ENCODE peak calls at places on chromosomes 2 and 18, in seven cellular contexts. One of them, this sample, is unnamed.

GRCh38 chr18:5197032-5197434 is at the start of gene AKAIN1:
- DNase-seq in heart left ventricle: peak; percentile 25
- DNase-seq in stomach: no peak
- DNase-seq in endothelial cell of umbilical vein: peak; percentile 31
- DNase-seq in tibial nerve: no peak
- DNase-seq in right lobe of liver: peak; percentile 39
- DNase-seq in uterus: no peak
- DNase-seq in this sample: no peak

GRCh38 chr2:238055841-238056240 is 5.0 kb upstream of the SCLY start:
- DNase-seq in right lobe of liver: no peak
- DNase-seq in stomach: no peak
- DNase-seq in endothelial cell of umbilical vein: no peak
- DNase-seq in heart left ventricle: no peak
- DNase-seq in uterus: no peak
- DNase-seq in tibial nerve: no peak
- DNase-seq in this sample: no peak

GRCh38 chr2:78992807-78993517 is 32.5 kb upstream of the REG3G start:
- DNase-seq in tibial nerve: no peak
- DNase-seq in endothelial cell of umbilical vein: no peak
- DNase-seq in uterus: no peak
- DNase-seq in stomach: peak; percentile 27
- DNase-seq in heart left ventricle: no peak
- DNase-seq in right lobe of liver: no peak
- DNase-seq in this sample: no peak

GRCh38 chr2:100522430-100522829 is 40.4 kb upstream of the PDCL3 start:
- DNase-seq in heart left ventricle: no peak
- DNase-seq in uterus: no peak
- DNase-seq in tibial nerve: no peak
- DNase-seq in right lobe of liver: no peak
- DNase-seq in stomach: no peak
- DNase-seq in endothelial cell of umbilical vein: no peak
- DNase-seq in this sample: no peak

GRCh38 chr2:211751853-211752252 is 786.7 kb downstream of the ERBB4 start:
- DNase-seq in endothelial cell of umbilical vein: peak; percentile 48
- DNase-seq in heart left ventricle: no peak
- DNase-seq in tibial nerve: no peak
- DNase-seq in uterus: no peak
- DNase-seq in stomach: no peak
- DNase-seq in right lobe of liver: no peak
- DNase-seq in this sample: no peak

GRCh38 chr2:8614646-8615045 is 67.2 kb upstream of the ID2 start:
- DNase-seq in right lobe of liver: no peak
- DNase-seq in uterus: no peak
- DNase-seq in tibial nerve: no peak
- DNase-seq in heart left ventricle: no peak
- DNase-seq in stomach: no peak
- DNase-seq in endothelial cell of umbilical vein: no peak
- DNase-seq in this sample: no peak

GRCh38 chr18:961644-962355 is 57.1 kb downstream of the ADCYAP1 start:
- DNase-seq in stomach: no peak
- DNase-seq in tibial nerve: no peak
- DNase-seq in endothelial cell of umbilical vein: peak; percentile 77
- DNase-seq in right lobe of liver: no peak
- DNase-seq in heart left ventricle: peak; percentile 16
- DNase-seq in uterus: peak; percentile 47
- DNase-seq in this sample: no peak

GRCh38 chr2:29810956-29811355 is 110.4 kb downstream of the ALK start:
- DNase-seq in heart left ventricle: no peak
- DNase-seq in stomach: no peak
- DNase-seq in uterus: no peak
- DNase-seq in right lobe of liver: no peak
- DNase-seq in endothelial cell of umbilical vein: no peak
- DNase-seq in tibial nerve: no peak
- DNase-seq in this sample: no peak

GRCh38 chr2:233476651-233477547 is 89.7 kb downstream of the USP40 start:
- DNase-seq in uterus: no peak
- DNase-seq in stomach: no peak
- DNase-seq in heart left ventricle: no peak
- DNase-seq in tibial nerve: no peak
- DNase-seq in endothelial cell of umbilical vein: no peak
- DNase-seq in right lobe of liver: no peak
- DNase-seq in this sample: no peak

GRCh38 chr2:216319771-216320170 is 52.5 kb downstream of the MARCHF4 start:
- DNase-seq in heart left ventricle: no peak
- DNase-seq in right lobe of liver: no peak
- DNase-seq in endothelial cell of umbilical vein: no peak
- DNase-seq in uterus: no peak
- DNase-seq in tibial nerve: no peak
- DNase-seq in stomach: no peak
- DNase-seq in this sample: no peak

GRCh38 chr2:70094171-70094977 is 7.1 kb downstream of the PCBP1 start:
- DNase-seq in tibial nerve: no peak
- DNase-seq in endothelial cell of umbilical vein: no peak
- DNase-seq in heart left ventricle: no peak
- DNase-seq in uterus: no peak
- DNase-seq in right lobe of liver: no peak
- DNase-seq in stomach: no peak
- DNase-seq in this sample: no peak

GRCh38 chr2:402206-402605 is 114.3 kb upstream of the ALKAL2 start:
- DNase-seq in stomach: no peak
- DNase-seq in uterus: no peak
- DNase-seq in tibial nerve: no peak
- DNase-seq in heart left ventricle: no peak
- DNase-seq in right lobe of liver: no peak
- DNase-seq in endothelial cell of umbilical vein: no peak
- DNase-seq in this sample: no peak

GRCh38 chr2:240428245-240428644 is 7.2 kb upstream of the GPC1 start:
- DNase-seq in right lobe of liver: no peak
- DNase-seq in heart left ventricle: no peak
- DNase-seq in tibial nerve: no peak
- DNase-seq in uterus: no peak
- DNase-seq in endothelial cell of umbilical vein: no peak
- DNase-seq in stomach: no peak
- DNase-seq in this sample: no peak

GRCh38 chr2:132774189-132774588 is 104.2 kb upstream of the LYPD1 start:
- DNase-seq in uterus: no peak
- DNase-seq in tibial nerve: no peak
- DNase-seq in right lobe of liver: no peak
- DNase-seq in heart left ventricle: no peak
- DNase-seq in stomach: no peak
- DNase-seq in endothelial cell of umbilical vein: no peak
- DNase-seq in this sample: no peak

GRCh38 chr2:222561817-222562424 is 94.0 kb downstream of the FARSB start:
- DNase-seq in endothelial cell of umbilical vein: peak; percentile 60
- DNase-seq in heart left ventricle: peak; percentile 29
- DNase-seq in uterus: peak; percentile 40
- DNase-seq in right lobe of liver: no peak
- DNase-seq in tibial nerve: no peak
- DNase-seq in stomach: peak; percentile 40
- DNase-seq in this sample: peak; percentile 10

GRCh38 chr18:43393174-43393573 is 115.9 kb upstream of the SYT4 start:
- DNase-seq in right lobe of liver: no peak
- DNase-seq in heart left ventricle: no peak
- DNase-seq in uterus: no peak
- DNase-seq in stomach: no peak
- DNase-seq in endothelial cell of umbilical vein: no peak
- DNase-seq in tibial nerve: no peak
- DNase-seq in this sample: no peak

GRCh38 chr2:53353372-53354111 is 414.1 kb upstream of the CHAC2 start:
- DNase-seq in uterus: no peak
- DNase-seq in endothelial cell of umbilical vein: no peak
- DNase-seq in right lobe of liver: no peak
- DNase-seq in stomach: no peak
- DNase-seq in heart left ventricle: no peak
- DNase-seq in tibial nerve: no peak
- DNase-seq in this sample: no peak

GRCh38 chr2:24454258-24454657 is 36.8 kb upstream of the NCOA1 start:
- DNase-seq in tibial nerve: no peak
- DNase-seq in stomach: no peak
- DNase-seq in right lobe of liver: no peak
- DNase-seq in uterus: no peak
- DNase-seq in heart left ventricle: no peak
- DNase-seq in endothelial cell of umbilical vein: no peak
- DNase-seq in this sample: no peak

GRCh38 chr18:11259421-11259820 is 110.1 kb upstream of the PIEZO2 start:
- DNase-seq in stomach: no peak
- DNase-seq in heart left ventricle: peak; percentile 48
- DNase-seq in endothelial cell of umbilical vein: no peak
- DNase-seq in right lobe of liver: peak; percentile 37
- DNase-seq in uterus: peak; percentile 22
- DNase-seq in tibial nerve: peak; percentile 27
- DNase-seq in this sample: no peak

GRCh38 chr2:84906900-84907714 is 1.7 kb downstream of the TMSB10 start:
- DNase-seq in tibial nerve: no peak
- DNase-seq in heart left ventricle: peak; percentile 81
- DNase-seq in stomach: no peak
- DNase-seq in uterus: peak; percentile 45
- DNase-seq in right lobe of liver: peak; percentile 56
- DNase-seq in endothelial cell of umbilical vein: peak; percentile 72
- DNase-seq in this sample: peak; percentile 55
- TF ChIP-seq POLR2A in tibial nerve: peak; percentile 12
- TF ChIP-seq POLR2A in heart left ventricle: no peak
- TF ChIP-seq POLR2A in stomach: no peak
- TF ChIP-seq POLR2A in uterus: peak; percentile 31
- TF ChIP-seq POLR2A in right lobe of liver: peak; percentile 37
- TF ChIP-seq POLR2A in endothelial cell of umbilical vein: peak; percentile 95
- TF ChIP-seq POLR2A in this sample: peak; percentile 59

GRCh38 chr2:96502891-96503636 is 2.1 kb downstream of the NEURL3 start:
- DNase-seq in tibial nerve: no peak
- DNase-seq in right lobe of liver: no peak
- DNase-seq in uterus: no peak
- DNase-seq in endothelial cell of umbilical vein: no peak
- DNase-seq in stomach: no peak
- DNase-seq in heart left ventricle: no peak
- DNase-seq in this sample: no peak

GRCh38 chr2:96506016-96506906 is 1.1 kb upstream of the NEURL3 start:
- DNase-seq in right lobe of liver: no peak
- DNase-seq in uterus: no peak
- DNase-seq in endothelial cell of umbilical vein: no peak
- DNase-seq in stomach: no peak
- DNase-seq in tibial nerve: no peak
- DNase-seq in heart left ventricle: no peak
- DNase-seq in this sample: no peak

GRCh38 chr2:96506907-96507240 is 1.7 kb upstream of the NEURL3 start:
- DNase-seq in right lobe of liver: no peak
- DNase-seq in stomach: no peak
- DNase-seq in uterus: no peak
- DNase-seq in endothelial cell of umbilical vein: no peak
- DNase-seq in tibial nerve: no peak
- DNase-seq in heart left ventricle: no peak
- DNase-seq in this sample: no peak

GRCh38 chr2:96503637-96504243 is 1.4 kb downstream of the NEURL3 start:
- DNase-seq in tibial nerve: no peak
- DNase-seq in endothelial cell of umbilical vein: no peak
- DNase-seq in heart left ventricle: no peak
- DNase-seq in right lobe of liver: no peak
- DNase-seq in stomach: no peak
- DNase-seq in uterus: no peak
- DNase-seq in this sample: no peak

DNA sequence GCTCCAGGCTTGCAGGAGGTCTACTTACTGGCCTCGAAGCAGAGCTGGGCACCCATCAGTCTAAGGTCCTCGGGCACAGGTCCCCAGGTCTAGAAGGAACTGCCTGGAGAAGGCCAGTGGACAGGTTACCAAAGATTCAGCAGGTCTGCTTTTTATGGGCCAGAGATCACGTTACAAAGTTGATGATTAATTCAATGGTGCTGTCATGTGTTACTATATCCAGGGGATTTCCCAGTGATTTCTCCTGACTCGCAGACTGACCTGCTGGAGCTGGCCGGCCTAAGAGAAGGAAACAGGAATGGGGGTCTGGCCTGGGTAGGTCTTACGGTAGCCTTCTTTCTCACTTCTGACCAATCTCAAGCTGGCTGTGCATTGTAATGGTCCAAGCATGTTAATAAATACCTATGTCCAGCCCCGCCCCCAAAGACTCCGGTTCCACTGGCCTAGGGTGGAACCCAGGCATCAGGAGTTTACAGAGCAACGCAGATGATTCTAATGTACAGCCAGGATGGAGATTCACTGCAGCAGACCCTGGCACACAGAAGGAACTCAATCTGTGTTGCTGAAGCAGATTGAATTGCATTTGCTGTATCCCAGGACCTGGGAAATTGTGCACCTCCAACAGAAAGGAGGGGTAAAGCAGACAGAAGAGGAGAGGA is at the start of gene NEURL3:
- DNase-seq in heart left ventricle: no peak
- DNase-seq in right lobe of liver: no peak
- DNase-seq in stomach: no peak
- DNase-seq in endothelial cell of umbilical vein: peak; percentile 68
- DNase-seq in uterus: no peak
- DNase-seq in tibial nerve: no peak
- DNase-seq in this sample: peak; percentile 77
- TF ChIP-seq POLR2A in heart left ventricle: no peak
- TF ChIP-seq POLR2A in right lobe of liver: no peak
- TF ChIP-seq POLR2A in stomach: no peak
- TF ChIP-seq POLR2A in endothelial cell of umbilical vein: no peak
- TF ChIP-seq POLR2A in uterus: no peak
- TF ChIP-seq POLR2A in tibial nerve: no peak
- TF ChIP-seq POLR2A in this sample: no peak

GRCh38 chr2:135457279-135457678 is 73.7 kb downstream of the ZRANB3 start:
- DNase-seq in endothelial cell of umbilical vein: no peak
- DNase-seq in right lobe of liver: no peak
- DNase-seq in heart left ventricle: no peak
- DNase-seq in uterus: no peak
- DNase-seq in tibial nerve: no peak
- DNase-seq in stomach: no peak
- DNase-seq in this sample: no peak
- TF ChIP-seq POLR2A in endothelial cell of umbilical vein: no peak
- TF ChIP-seq POLR2A in right lobe of liver: no peak
- TF ChIP-seq POLR2A in heart left ventricle: no peak
- TF ChIP-seq POLR2A in uterus: no peak
- TF ChIP-seq POLR2A in tibial nerve: no peak
- TF ChIP-seq POLR2A in stomach: no peak
- TF ChIP-seq POLR2A in this sample: no peak

DNA sequence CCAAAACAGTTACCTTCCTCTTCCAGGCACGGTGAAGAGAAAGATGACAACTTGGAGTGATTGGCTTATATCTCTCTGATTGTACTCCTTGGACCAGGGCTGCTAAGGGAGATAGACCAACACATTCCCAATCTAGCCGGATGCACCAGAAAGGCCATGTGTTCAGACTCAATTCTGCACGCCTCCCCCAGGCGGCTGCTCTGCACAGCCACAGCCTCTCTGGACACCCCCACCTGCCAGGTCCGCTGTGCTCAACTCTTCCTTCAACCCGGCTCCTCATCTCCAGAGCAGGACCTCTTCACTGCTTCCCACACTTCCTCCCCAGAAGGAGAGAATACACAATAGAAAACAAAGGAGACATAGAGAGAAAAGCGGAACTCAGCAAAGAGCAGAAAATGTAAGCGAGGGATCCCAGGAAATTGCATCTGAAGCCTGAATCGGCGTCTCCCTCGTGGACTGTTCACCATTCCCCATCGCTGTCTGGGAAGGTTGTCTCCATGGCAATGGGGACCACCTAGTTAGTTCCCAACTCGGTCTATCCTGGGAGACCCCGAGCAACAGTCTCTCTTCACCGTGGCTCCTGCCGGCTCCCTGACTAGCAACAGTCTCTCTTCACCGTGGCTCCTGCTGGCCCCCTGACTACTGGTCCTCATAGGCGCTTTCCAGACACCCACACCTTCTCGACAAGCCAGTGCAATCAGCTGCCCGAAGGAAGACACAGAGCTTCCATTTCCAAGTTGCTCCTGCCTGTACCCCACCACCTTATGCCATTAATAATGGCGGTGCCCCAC is 361.7 kb upstream of the MYT1L start:
- DNase-seq in uterus: no peak
- DNase-seq in heart left ventricle: no peak
- DNase-seq in right lobe of liver: no peak
- DNase-seq in endothelial cell of umbilical vein: no peak
- DNase-seq in stomach: no peak
- DNase-seq in tibial nerve: no peak
- DNase-seq in this sample: no peak
- TF ChIP-seq POLR2A in uterus: no peak
- TF ChIP-seq POLR2A in heart left ventricle: no peak
- TF ChIP-seq POLR2A in right lobe of liver: no peak
- TF ChIP-seq POLR2A in endothelial cell of umbilical vein: no peak
- TF ChIP-seq POLR2A in stomach: no peak
- TF ChIP-seq POLR2A in tibial nerve: no peak
- TF ChIP-seq POLR2A in this sample: no peak

This sample was measured in H54.